ENCODE peak calls at places on chromosomes 5 and 9, in seven cellular contexts. I is IMR-90, J is thyroid gland, H is heart right ventricle, D is body of pancreas, R is right lobe of liver, F is A549. T is an unnamed sample.

GRCh38 chr5:54457094-54457531 is 1.6 kb downstream of the HSPB3 start:
- DNase-seq in I (peak; percentile 90), J (no peak), H (peak; percentile 47), D (peak; percentile 26), R (no peak), F (peak; percentile 55), T (no peak)

GRCh38 chr5:141657937-141658545 is 6.8 kb upstream of the FCHSD1 start:
- DNase-seq in I (peak; percentile 98), J (no peak), H (no peak), D (no peak), R (no peak), F (peak; percentile 63), T (no peak)

GRCh38 chr9:98168952-98169488 is 23.4 kb downstream of the CORO2A start:
- DNase-seq in I (peak; percentile 68), J (no peak), H (peak; percentile 47), D (no peak), R (no peak), F (no peak), T (no peak)

GRCh38 chr5:126139086-126139485 is 284.1 kb upstream of the GRAMD2B start:
- DNase-seq in I (no peak), J (no peak), H (no peak), D (no peak), R (no peak), F (no peak), T (no peak)

GRCh38 chr5:51242453-51242852 is 140.8 kb upstream of the ISL1 start:
- DNase-seq in I (no peak), J (no peak), H (no peak), D (no peak), R (no peak), F (no peak), T (no peak)

GRCh38 chr5:73417307-73418035 is 31.1 kb downstream of the FOXD1 start:
- DNase-seq in I (peak; percentile 75), J (no peak), H (no peak), D (no peak), R (no peak), F (no peak), T (no peak)

GRCh38 chr5:54876-55569 is 36.9 kb upstream of the PLEKHG4B start:
- DNase-seq in I (no peak), J (no peak), H (no peak), D (no peak), R (no peak), F (no peak), T (no peak)

GRCh38 chr5:84272776-84273516 is 111.7 kb downstream of the EDIL3 start:
- DNase-seq in I (no peak), J (no peak), H (no peak), D (no peak), R (no peak), F (no peak), T (no peak)

GRCh38 chr9:135924628-135925338 is 17.4 kb upstream of the CAMSAP1 start:
- DNase-seq in I (no peak), J (no peak), H (no peak), D (no peak), R (peak; percentile 11), F (no peak), T (peak; percentile 56)

GRCh38 chr5:57488308-57488955 is 5.8 kb upstream of the ACTBL2 start:
- DNase-seq in I (peak; percentile 86), J (no peak), H (peak; percentile 23), D (no peak), R (no peak), F (no peak), T (no peak)

GRCh38 chr9:136007906-136008692 is 46.9 kb upstream of the UBAC1 start:
- DNase-seq in I (peak; percentile 88), J (no peak), H (no peak), D (no peak), R (no peak), F (peak; percentile 94), T (no peak)

GRCh38 chr5:111762895-111763294 is 5.9 kb upstream of the NREP start:
- DNase-seq in I (peak; percentile 87), J (no peak), H (peak; percentile 20), D (no peak), R (no peak), F (no peak), T (no peak)

GRCh38 chr9:82031538-82032280 is 43.1 kb downstream of the SPATA31D1 start:
- DNase-seq in I (peak; percentile 88), J (peak; percentile 25), H (peak; percentile 39), D (peak; percentile 28), R (no peak), F (no peak), T (no peak)

GRCh38 chr9:106731910-106732309 is 131.1 kb upstream of the ZNF462 start:
- DNase-seq in I (no peak), J (no peak), H (no peak), D (no peak), R (no peak), F (no peak), T (no peak)

GRCh38 chr5:56190500-56190899 is 42.6 kb downstream of the ANKRD55 start:
- DNase-seq in I (peak; percentile 80), J (peak; percentile 18), H (peak; percentile 52), D (no peak), R (no peak), F (no peak), T (no peak)

GRCh38 chr5:80246995-80247729 is 8.7 kb downstream of the SERINC5 start:
- DNase-seq in I (peak; percentile 91), J (peak; percentile 50), H (peak; percentile 52), D (peak; percentile 58), R (no peak), F (peak; percentile 42), T (peak; percentile 79)

GRCh38 chr5:40276426-40277102 is 403.2 kb upstream of the PTGER4 start:
- DNase-seq in I (no peak), J (no peak), H (no peak), D (no peak), R (no peak), F (no peak), T (no peak)
- H3K27ac ChIP-seq in I (no peak overlapping the region), J (no peak overlapping the region), H (no peak overlapping the region), D (no peak overlapping the region), R (no peak overlapping the region), F (no peak overlapping the region), T (no peak overlapping the region)

DNA sequence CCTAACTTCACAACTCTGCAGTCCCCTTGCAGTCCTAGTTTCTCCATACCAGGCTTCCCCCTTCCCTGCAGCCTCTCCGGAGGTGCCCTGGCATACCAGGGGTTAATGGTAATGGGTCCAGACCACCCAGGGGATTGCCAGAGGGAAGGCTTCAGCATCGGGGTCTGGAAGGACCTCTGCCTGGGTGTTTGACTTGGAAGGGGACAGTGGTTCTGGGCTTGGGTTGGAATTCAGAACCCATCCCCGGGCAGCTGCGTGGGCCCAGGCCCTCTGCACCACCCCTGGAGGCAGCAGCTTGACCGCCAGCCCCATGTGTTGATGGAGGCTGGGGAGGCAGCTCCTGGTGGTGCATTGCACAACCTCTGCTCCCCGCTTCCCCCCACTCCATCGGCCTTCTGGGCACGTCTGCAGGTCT is 1.3 kb downstream of the NCS1 start:
- DNase-seq in I (peak; percentile 28), J (no peak), H (no peak), D (no peak), R (no peak), F (no peak), T (no peak)
- H3K4me3 ChIP-seq in I (peak overlapping the region; percentile 71), J (peak overlapping the region; percentile 62), H (peak overlapping the region; percentile 62), D (no peak overlapping the region), R (no peak overlapping the region), F (peak overlapping the region; percentile 86), T (peak overlapping the region; percentile 85)

GRCh38 chr9:33448159-33448511 is 742 bp upstream of the AQP3 start:
- DNase-seq in I (no peak), J (no peak), H (no peak), D (peak; percentile 41), R (peak; percentile 66), F (no peak), T (no peak)
- H3K27ac ChIP-seq in I (no peak overlapping the region), J (no peak overlapping the region), H (no peak overlapping the region), D (no peak overlapping the region), R (peak overlapping the region; percentile 89), F (peak overlapping the region; percentile 43), T (no peak overlapping the region)

GRCh38 chr5:64606926-64607325 is 83.4 kb upstream of the SHISAL2B start:
- DNase-seq in I (no peak), J (no peak), H (no peak), D (no peak), R (no peak), F (no peak), T (no peak)
- H3K4me3 ChIP-seq in I (no peak overlapping the region), J (no peak overlapping the region), H (no peak overlapping the region), D (no peak overlapping the region), R (no peak overlapping the region), F (no peak overlapping the region), T (no peak overlapping the region)

GRCh38 chr5:160118349-160119141 is 705 bp downstream of the PWWP2A start:
- DNase-seq in I (no peak), J (peak; percentile 60), H (peak; percentile 35), D (peak; percentile 49), R (peak; percentile 79), F (peak; percentile 44), T (peak; percentile 69)

GRCh38 chr5:160116991-160117390 is 2.3 kb downstream of the PWWP2A start:
- DNase-seq in I (no peak), J (no peak), H (no peak), D (no peak), R (no peak), F (no peak), T (no peak)

GRCh38 chr5:160119142-160119904 is at the start of gene PWWP2A:
- DNase-seq in I (peak; percentile 100), J (peak; percentile 98), H (peak; percentile 100), D (peak; percentile 99), R (peak; percentile 98), F (peak; percentile 99), T (peak; percentile 99)

DNA sequence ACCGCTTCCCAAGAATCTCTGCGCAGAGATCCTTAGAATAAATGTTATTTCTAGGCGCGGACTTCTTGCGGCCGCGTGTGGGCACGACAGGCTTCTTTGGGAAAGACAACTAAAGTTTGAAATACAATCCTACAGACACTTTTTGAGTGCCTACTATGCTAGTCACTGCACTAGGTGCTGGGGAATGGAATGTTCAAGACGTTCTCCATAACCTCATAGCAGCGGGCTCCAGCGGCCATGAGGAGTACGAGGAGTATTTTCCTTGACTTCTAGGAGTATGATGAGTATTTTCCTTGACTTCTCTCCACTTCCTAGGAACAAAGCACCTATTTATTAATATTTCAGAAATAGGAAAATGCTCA is 636 bp upstream of the PWWP2A start:
- DNase-seq in I (no peak), J (no peak), H (no peak), D (no peak), R (no peak), F (no peak), T (no peak)
- H3K27ac ChIP-seq in I (no peak overlapping the region), J (no peak overlapping the region), H (no peak overlapping the region), D (peak overlapping the region; percentile 57), R (no peak overlapping the region), F (no peak overlapping the region), T (no peak overlapping the region)